ENCODE peak calls at places on chromosomes 13 and 19, in seven cellular contexts. D is heart right ventricle; K is B cell; L is lower lobe of right lung; C is HCT116; T is Kasumi-1; Z is stimulated activated CD8-positive, alpha-beta memory T cell treated with anti-CD3 and anti-CD28 coated beads, Interleukin-7, amount 100 ng/mL, for 24 hours. F is an unnamed sample.
A peak's percentile ranks its signal among the peaks of the same experiment; 100 is the strongest.

GRCh38 chr13:51585234-51585672 is 991 bp downstream of the WDFY2 start:
- DNase-seq in C (no peak), D (no peak), Z (no peak), T (peak; percentile 38), L (no peak), K (no peak), F (no peak)

GRCh38 chr19:34888091-34888490 is 38.6 kb upstream of the ZNF30 start:
- DNase-seq in Z (no peak), D (no peak), L (no peak), C (no peak), K (no peak), T (no peak), F (no peak)

GRCh38 chr19:16218851-16219250 is 21.1 kb downstream of the AP1M1 start:
- DNase-seq in T (no peak), D (no peak), C (no peak), L (no peak), K (peak; percentile 28), Z (no peak), F (no peak)

GRCh38 chr19:29708553-29709439 is 6.3 kb downstream of the C19orf12 start:
- DNase-seq in L (no peak), T (no peak), Z (no peak), K (no peak), D (peak; percentile 42), C (no peak), F (no peak)

GRCh38 chr13:23701191-23701590 is 131.0 kb downstream of the TNFRSF19 start:
- DNase-seq in T (no peak), C (no peak), Z (no peak), K (no peak), L (no peak), D (no peak), F (no peak)

GRCh38 chr19:35549174-35549788 is 3.9 kb downstream of the TMEM147 start:
- DNase-seq in T (peak; percentile 66), L (no peak), K (peak; percentile 79), C (peak; percentile 34), D (no peak), Z (peak; percentile 14), F (peak; percentile 76)

GRCh38 chr13:39836038-39836437 is 180.6 kb downstream of the COG6 start:
- DNase-seq in K (no peak), D (no peak), Z (no peak), C (no peak), T (no peak), L (no peak), F (no peak)

GRCh38 chr19:11849264-11849615 is 714 bp downstream of the ZNF439 start:
- DNase-seq in Z (no peak), T (peak; percentile 69), C (no peak), L (no peak), K (peak; percentile 58), D (no peak), F (no peak)

GRCh38 chr13:40146586-40147240 is 491.3 kb downstream of the COG6 start:
- DNase-seq in D (no peak), K (no peak), C (no peak), Z (no peak), T (no peak), L (no peak), F (no peak)

GRCh38 chr13:24361138-24361537 is 51.8 kb downstream of the C1QTNF9 start:
- DNase-seq in C (no peak), K (no peak), T (no peak), Z (no peak), L (no peak), D (no peak), F (no peak)

GRCh38 chr13:27921961-27922910 is 2.4 kb downstream of the PDX1 start:
- DNase-seq in Z (no peak), T (no peak), C (no peak), K (peak; percentile 45), L (no peak), D (no peak), F (no peak)

GRCh38 chr19:16013851-16014840 is 62.1 kb upstream of the TPM4 start:
- DNase-seq in T (no peak), Z (no peak), C (no peak), D (no peak), L (no peak), K (no peak), F (no peak)

GRCh38 chr19:409515-410242 is 732 bp upstream of the C2CD4C start:
- DNase-seq in T (peak; percentile 35), K (peak; percentile 65), Z (no peak), C (no peak), D (no peak), L (no peak), F (no peak)

GRCh38 chr13:42654212-42654611 is 80.3 kb downstream of the TNFSF11 start:
- DNase-seq in C (no peak), K (no peak), D (no peak), T (no peak), L (no peak), Z (no peak), F (no peak)

GRCh38 chr13:113746671-113747070 is 12.4 kb upstream of the TMEM255B start:
- DNase-seq in Z (no peak), K (no peak), D (no peak), C (no peak), L (peak; percentile 32), T (no peak), F (no peak)

GRCh38 chr13:40189885-40190655 is 476.4 kb downstream of the FOXO1 start:
- DNase-seq in D (no peak), C (no peak), T (no peak), Z (no peak), K (no peak), L (no peak), F (no peak)

GRCh38 chr19:19348266-19348665 is 27.6 kb downstream of the MAU2 start:
- DNase-seq in K (no peak), Z (no peak), T (no peak), C (no peak), L (no peak), D (no peak), F (no peak)

GRCh38 chr19:34314437-34315313 is 50.3 kb upstream of the GPI start:
- DNase-seq in Z (no peak), D (no peak), C (no peak), K (no peak), T (no peak), L (no peak), F (no peak)

GRCh38 chr13:49828452-49828851 is 36.0 kb upstream of the KPNA3 start:
- DNase-seq in Z (no peak), L (no peak), D (no peak), K (no peak), T (peak; percentile 44), C (no peak), F (no peak)

GRCh38 chr13:101917833-101918755 is 465.6 kb downstream of the ITGBL1 start:
- DNase-seq in C (no peak), Z (no peak), T (no peak), D (no peak), K (no peak), L (no peak), F (no peak)